ENCODE peak calls at places on chromosome 7, in six cellular contexts. E is A172; K is stimulated activated CD4-positive, alpha-beta T cell treated with anti-CD3 and anti-CD28 coated beads, Interleukin-4, amount 100 ng/mL, for 48 hours; F is renal cortical epithelial cell; Q is hepatocyte; V is activated effector memory CD4-positive, alpha-beta T cell treated with anti-CD3 and anti-CD28 coated beads, Interleukin-2, amount 50 U/mL, for 16 hours. P is an unnamed sample.

GRCh38 chr7:119522263-119522662 is 750.7 kb upstream of the KCND2 start:
- DNase-seq in E (no peak), K (no peak), F (no peak), Q (no peak), V (no peak), P (no peak)

GRCh38 chr7:98242342-98242741 is 9.7 kb downstream of the TECPR1 start:
- DNase-seq in E (no peak), K (no peak), F (no peak), Q (no peak), V (no peak), P (no peak)

GRCh38 chr7:141641876-141642275 is 60.1 kb downstream of the DENND11 start:
- DNase-seq in E (no peak), K (no peak), F (peak), Q (no peak), V (no peak), P (no peak)

GRCh38 chr7:86747698-86748097 is 104.0 kb downstream of the GRM3 start:
- DNase-seq in E (no peak), K (no peak), F (peak), Q (no peak), V (no peak), P (no peak)

GRCh38 chr7:112212516-112213036 is 6.1 kb downstream of the ZNF277 start:
- DNase-seq in E (no peak), K (no peak), F (peak), Q (no peak), V (no peak), P (no peak)

GRCh38 chr7:100373261-100373831 is at the start of gene PILRA:
- DNase-seq in E (no peak), K (no peak), F (no peak), Q (no peak), V (no peak), P (no peak)

GRCh38 chr7:142709921-142710320 is 39.4 kb upstream of the PRSS1 start:
- DNase-seq in E (no peak), K (no peak), F (no peak), Q (no peak), V (no peak), P (no peak)

GRCh38 chr7:99013266-99014112 is 130.4 kb downstream of the SMURF1 start:
- DNase-seq in E (no peak), K (no peak), F (no peak), Q (no peak), V (peak), P (no peak)

GRCh38 chr7:23012797-23013714 is 874 bp downstream of the HYCC1 start:
- DNase-seq in E (peak), K (no peak), F (peak), Q (peak), V (peak), P (no peak)

GRCh38 chr7:108083980-108084379 is 46.2 kb downstream of the LAMB4 start:
- DNase-seq in E (peak), K (no peak), F (peak), Q (no peak), V (no peak), P (no peak)

GRCh38 chr7:157224627-157225026 is 85.9 kb downstream of the UBE3C start:
- DNase-seq in E (peak), K (no peak), F (peak), Q (peak), V (no peak), P (peak)